ENCODE peak calls at places on chromosomes 1 and 21, in six cellular contexts. R, Y, Z, B, X and G are unnamed samples.

GRCh38 chr1:14662116-14662515 is 63.6 kb downstream of the KAZN start:
- DNase-seq in R (no peak), Y (no peak), Z (no peak), B (no peak), X (no peak), G (no peak)

GRCh38 chr1:185957441-185958363 is 223.5 kb downstream of the HMCN1 start:
- DNase-seq in R (no peak), Y (no peak), Z (no peak), B (no peak), X (no peak), G (no peak)

GRCh38 chr1:180571060-180571831 is 12.5 kb downstream of the OVAAL start:
- DNase-seq in R (no peak), Y (no peak), Z (no peak), B (no peak), X (no peak), G (no peak)

GRCh38 chr1:29453502-29454240 is 217.3 kb downstream of the PTPRU start:
- DNase-seq in R (peak), Y (no peak), Z (no peak), B (no peak), X (peak), G (no peak)

GRCh38 chr21:29208666-29209059 is 78.2 kb downstream of the MAP3K7CL start:
- DNase-seq in R (no peak), Y (no peak), Z (no peak), B (no peak), X (peak), G (no peak)

GRCh38 chr1:203173566-203173965 is 2.1 kb downstream of the MYBPH start:
- DNase-seq in R (peak), Y (no peak), Z (no peak), B (no peak), X (peak), G (no peak)

GRCh38 chr1:6093061-6093460 is 47.4 kb downstream of the KCNAB2 start:
- DNase-seq in R (no peak), Y (no peak), Z (peak), B (no peak), X (no peak), G (no peak)

GRCh38 chr1:41161851-41162250 is 80.3 kb downstream of the SCMH1 start:
- DNase-seq in R (no peak), Y (no peak), Z (no peak), B (no peak), X (no peak), G (no peak)

GRCh38 chr21:29196021-29196663 is 65.7 kb downstream of the MAP3K7CL start:
- DNase-seq in R (no peak), Y (peak), Z (peak), B (peak), X (peak), G (peak)

GRCh38 chr1:174358786-174359453 is 88.8 kb upstream of the GPR52 start:
- DNase-seq in R (no peak), Y (no peak), Z (no peak), B (no peak), X (peak), G (no peak)

GRCh38 chr1:154796303-154796892 is 73.7 kb downstream of the KCNN3 start:
- DNase-seq in R (no peak), Y (no peak), Z (no peak), B (no peak), X (no peak), G (no peak)

GRCh38 chr1:240539700-240540414 is 72.1 kb downstream of the GREM2 start:
- DNase-seq in R (no peak), Y (peak), Z (no peak), B (no peak), X (no peak), G (peak)

GRCh38 chr1:9867408-9868243 is 42.4 kb downstream of the CTNNBIP1 start:
- DNase-seq in R (peak), Y (peak), Z (peak), B (peak), X (peak), G (peak)

GRCh38 chr21:18318156-18318555 is 73.5 kb downstream of the CHODL start:
- DNase-seq in R (no peak), Y (no peak), Z (no peak), B (no peak), X (peak), G (no peak)

GRCh38 chr1:29752141-29752540 is 515.8 kb downstream of the PTPRU start:
- DNase-seq in R (no peak), Y (no peak), Z (no peak), B (no peak), X (peak), G (no peak)

GRCh38 chr1:69915347-69915746 is 290.0 kb downstream of the LRRC40 start:
- DNase-seq in R (no peak), Y (no peak), Z (no peak), B (no peak), X (peak), G (no peak)

GRCh38 chr1:231872461-231872910 is 245.9 kb downstream of the DISC1 start:
- DNase-seq in R (no peak), Y (no peak), Z (no peak), B (no peak), X (no peak), G (no peak)

GRCh38 chr1:54549181-54549924 is 1.3 kb downstream of the ACOT11 start:
- DNase-seq in R (no peak), Y (no peak), Z (no peak), B (no peak), X (no peak), G (no peak)
- H3K4me3 ChIP-seq in R (no peak), Y (no peak), Z (no peak), B (no peak), X (no peak), G (no peak)

DNA sequence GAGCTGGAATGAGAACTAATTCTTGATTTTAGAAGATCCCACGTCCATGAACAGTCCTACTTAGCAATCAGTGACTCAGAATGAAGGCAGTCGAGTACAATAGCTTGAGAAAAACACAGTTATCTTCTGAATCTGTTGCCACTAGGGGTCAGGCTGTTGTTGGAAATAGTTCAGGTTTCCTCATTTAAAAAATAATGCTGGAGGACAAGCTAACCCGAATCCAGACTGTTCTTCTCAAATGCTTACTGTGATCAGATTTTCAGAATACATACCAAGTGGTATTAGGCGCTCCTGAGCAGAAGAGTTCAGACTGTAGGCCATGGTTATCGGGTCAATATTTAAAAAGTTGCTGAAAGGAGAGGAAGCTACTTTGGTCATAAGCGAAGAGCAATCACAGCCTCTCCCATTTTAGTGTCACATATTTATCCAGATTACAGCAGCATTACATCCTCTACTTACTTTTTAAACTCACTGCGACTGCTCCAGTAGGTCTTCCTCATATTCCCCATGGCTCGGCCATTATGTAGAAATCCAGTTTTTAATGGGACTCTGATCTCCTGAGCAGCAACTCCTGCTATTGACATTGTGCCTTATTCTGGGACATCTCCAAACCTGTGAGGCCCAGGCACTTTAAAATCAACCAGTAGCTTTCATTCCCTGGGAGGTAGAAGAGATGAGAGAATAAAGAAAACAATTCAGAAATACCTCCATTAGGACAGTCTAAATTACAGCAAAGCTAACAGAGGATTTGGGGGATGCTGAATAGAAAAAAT is 10.9 kb downstream of the ERRFI1 start:
- DNase-seq in R (no peak), Y (peak), Z (no peak), B (peak), X (peak), G (peak)
- H3K27ac ChIP-seq in R (peak), Y (no peak), Z (peak), B (no peak), X (peak), G (no peak)

DNA sequence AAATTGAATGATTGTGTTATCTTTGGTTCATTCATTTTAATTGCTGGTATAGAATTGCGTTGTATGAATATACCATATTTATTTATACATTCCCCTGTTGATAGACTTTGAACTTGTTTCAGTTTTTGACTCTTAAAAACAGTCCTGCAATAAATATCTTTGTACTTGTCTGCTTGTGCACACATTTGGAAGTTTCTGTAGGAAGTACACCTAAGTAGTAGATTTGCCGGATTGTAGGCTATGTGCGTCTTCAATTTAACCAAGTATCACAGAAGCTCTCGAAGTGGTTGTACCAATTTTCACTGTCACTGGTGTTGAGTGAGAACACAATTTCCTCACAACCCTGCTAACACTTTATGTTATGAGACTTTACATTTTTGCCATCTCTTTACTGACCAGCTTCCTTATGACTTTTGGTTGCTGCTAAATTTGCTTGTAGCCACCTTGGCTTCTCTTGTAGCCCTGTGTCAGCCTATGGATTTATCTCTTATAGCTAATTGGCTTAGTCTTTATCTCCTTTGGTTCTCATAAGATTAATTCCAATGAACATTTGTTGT is 2.2 kb downstream of the TTC3 start:
- DNase-seq in R (no peak), Y (no peak), Z (no peak), B (no peak), X (no peak), G (no peak)
- H3K4me3 ChIP-seq in R (no peak), Y (no peak), Z (no peak), B (no peak), X (no peak), G (no peak)

GRCh38 chr1:160522136-160522535 is 919 bp downstream of the SLAMF6 start:
- DNase-seq in R (no peak), Y (no peak), Z (no peak), B (no peak), X (no peak), G (no peak)

GRCh38 chr1:160520999-160521398 is 2.1 kb downstream of the SLAMF6 start:
- DNase-seq in R (no peak), Y (no peak), Z (no peak), B (no peak), X (no peak), G (no peak)

GRCh38 chr1:160521554-160521953 is 1.5 kb downstream of the SLAMF6 start:
- DNase-seq in R (no peak), Y (no peak), Z (no peak), B (no peak), X (no peak), G (no peak)

GRCh38 chr1:160520582-160520981 is 2.5 kb downstream of the SLAMF6 start:
- DNase-seq in R (no peak), Y (no peak), Z (no peak), B (no peak), X (peak), G (no peak)

GRCh38 chr1:160522622-160523345 is at the start of gene SLAMF6:
- DNase-seq in R (peak), Y (peak), Z (no peak), B (peak), X (no peak), G (peak)
- H3K27ac ChIP-seq in R (peak), Y (peak), Z (peak), B (peak), X (no peak), G (peak)

DNA sequence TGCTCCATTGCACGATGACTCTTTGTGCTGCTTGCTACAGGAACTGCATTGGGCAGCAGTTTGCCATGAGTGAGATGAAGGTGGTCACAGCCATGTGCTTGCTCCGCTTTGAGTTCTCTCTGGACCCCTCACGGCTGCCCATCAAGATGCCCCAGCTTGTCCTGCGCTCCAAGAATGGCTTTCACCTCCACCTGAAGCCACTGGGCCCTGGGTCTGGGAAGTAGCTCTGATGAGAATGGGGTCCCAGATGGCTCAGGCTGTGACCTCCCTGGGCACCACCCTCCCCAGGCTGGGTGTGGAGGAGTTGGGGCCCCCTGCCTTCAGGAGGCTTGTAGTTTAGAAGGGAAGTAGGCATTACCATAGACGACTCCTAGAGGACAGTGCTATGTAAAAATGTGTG is 19.7 kb downstream of the CYP4B1 start:
- DNase-seq in R (no peak), Y (no peak), Z (no peak), B (no peak), X (no peak), G (no peak)
- H3K4me3 ChIP-seq in R (no peak), Y (no peak), Z (no peak), B (no peak), X (no peak), G (no peak)

GRCh38 chr1:150002217-150002616 is 8.3 kb downstream of the OTUD7B start:
- DNase-seq in R (no peak), Y (no peak), Z (no peak), B (no peak), X (no peak), G (no peak)
- H3K27ac ChIP-seq in R (no peak), Y (no peak), Z (no peak), B (no peak), X (no peak), G (no peak)